ENCODE peak calls at places on chromosomes 13 and 19, in seven cellular contexts. Y is K562, N is HepG2, C is H1, B is SK-N-SH, W is GM12878, V is HCT116. H is an unnamed sample.

GRCh38 chr13:46747031-46747820 is 49.7 kb downstream of the ESD start:
- DNase-seq in W (no peak), N (peak), C (no peak), V (no peak), B (no peak), Y (no peak), H (no peak)

GRCh38 chr13:42883142-42883541 is 101.8 kb downstream of the FAM216B start:
- DNase-seq in W (no peak), Y (no peak), V (no peak), N (no peak), B (no peak), C (no peak), H (no peak)

GRCh38 chr19:9076886-9077285 is 10.0 kb upstream of the OR1M1 start:
- DNase-seq in N (no peak), Y (no peak), W (no peak), V (no peak), B (no peak), C (no peak), H (no peak)

GRCh38 chr13:75541287-75541686 is 3.6 kb upstream of the COMMD6 start:
- DNase-seq in V (no peak), W (no peak), B (no peak), Y (peak), C (no peak), N (no peak), H (no peak)

GRCh38 chr13:48533207-48533499 is 273 bp upstream of the RCBTB2 start:
- DNase-seq in B (no peak), N (no peak), W (no peak), Y (no peak), V (no peak), C (no peak), H (no peak)

GRCh38 chr13:25267715-25268114 is 19.6 kb downstream of the MTMR6 start:
- DNase-seq in B (peak), V (no peak), C (no peak), W (no peak), N (no peak), Y (no peak), H (peak)

GRCh38 chr13:66492479-66492878 is 737.7 kb downstream of the PCDH9 start:
- DNase-seq in N (peak), B (peak), V (peak), W (no peak), Y (peak), C (no peak), H (peak)

GRCh38 chr19:11192957-11193939 is 4.1 kb downstream of the KANK2 start:
- DNase-seq in V (no peak), B (no peak), N (no peak), W (no peak), Y (no peak), C (no peak), H (no peak)

GRCh38 chr19:46571495-46571894 is 29.6 kb upstream of the CALM3 start:
- DNase-seq in B (peak), V (peak), C (peak), Y (peak), W (no peak), N (peak), H (peak)

GRCh38 chr13:26952551-26953138 is 192.1 kb upstream of the GPR12 start:
- DNase-seq in Y (no peak), N (no peak), W (no peak), C (no peak), V (no peak), B (no peak), H (no peak)

GRCh38 chr13:51523082-51523518 is 61.2 kb upstream of the WDFY2 start:
- DNase-seq in B (peak), V (no peak), W (no peak), N (peak), Y (no peak), C (no peak), H (no peak)

GRCh38 chr19:40204381-40204780 is 13.2 kb downstream of the MAP3K10 start:
- DNase-seq in N (no peak), V (no peak), Y (no peak), B (no peak), W (no peak), C (no peak), H (no peak)

GRCh38 chr19:40205760-40206159 is 12.4 kb downstream of the TTC9B start:
- DNase-seq in W (no peak), N (no peak), C (no peak), Y (no peak), B (no peak), V (no peak), H (no peak)

GRCh38 chr19:40210919-40211318 is 7.3 kb downstream of the TTC9B start:
- DNase-seq in Y (no peak), B (no peak), W (no peak), N (no peak), C (no peak), V (no peak), H (no peak)

GRCh38 chr19:40213251-40213793 is 4.9 kb downstream of the TTC9B start:
- DNase-seq in V (no peak), B (no peak), N (no peak), Y (no peak), W (no peak), C (no peak), H (no peak)

GRCh38 chr19:40208602-40209001 is 9.6 kb downstream of the TTC9B start:
- DNase-seq in C (no peak), Y (no peak), B (no peak), N (no peak), W (no peak), V (no peak), H (no peak)
- TF ChIP-seq JUND in C (no peak), Y (no peak), B (no peak), N (no peak), W (no peak), V (no peak), H (no peak)

GRCh38 chr13:98350746-98351330 is 173.8 kb upstream of the RNF113B start:
- DNase-seq in V (no peak), Y (no peak), N (no peak), W (no peak), C (no peak), B (no peak), H (no peak)
- TF ChIP-seq JUND in V (no peak), Y (no peak), N (no peak), W (no peak), C (no peak), B (no peak), H (no peak)

DNA sequence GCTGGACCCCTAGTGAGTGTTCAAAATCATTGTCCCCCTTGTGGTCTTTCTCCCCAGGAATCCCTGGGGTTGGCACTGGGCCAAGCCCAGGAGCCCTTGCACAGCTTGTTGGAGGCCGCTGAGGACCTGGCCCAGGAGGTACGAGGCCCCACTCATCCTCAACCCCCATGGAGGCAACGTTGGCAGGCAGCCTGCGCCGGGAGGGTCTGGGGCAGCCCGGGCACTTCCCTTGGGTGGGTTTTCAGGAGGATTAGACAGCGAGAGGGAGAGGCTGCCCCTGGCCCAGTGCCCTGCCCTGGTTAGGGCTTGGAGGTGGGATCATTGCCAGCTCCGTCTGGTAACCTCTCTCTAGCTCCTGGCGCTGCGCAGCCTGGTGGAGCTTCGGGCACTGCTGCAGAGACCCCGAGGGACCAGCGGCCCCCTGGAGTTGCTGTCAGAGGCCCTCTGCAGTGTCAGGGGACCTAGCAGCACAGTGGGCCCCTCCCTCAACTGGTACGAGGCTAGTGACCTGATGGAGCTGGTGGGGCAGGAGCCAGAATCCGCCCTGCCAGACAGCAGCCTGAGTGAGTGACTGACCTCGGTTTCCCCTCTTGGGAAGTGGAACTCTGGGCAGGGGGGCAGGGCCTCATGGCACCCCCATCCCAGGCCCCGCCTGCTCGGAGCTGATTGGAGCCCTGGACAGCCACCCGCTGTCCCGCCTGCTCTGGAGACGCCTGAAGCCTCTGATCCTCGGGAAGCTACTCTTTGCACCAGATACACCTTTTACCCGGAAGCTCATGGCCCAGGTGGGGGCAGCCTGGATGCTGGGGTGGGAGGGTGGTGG is 3.0 kb downstream of the ABCA7 start:
- DNase-seq in Y (no peak), V (no peak), B (no peak), C (no peak), N (no peak), W (no peak), H (no peak)
- TF ChIP-seq JUND in Y (no peak), V (no peak), B (no peak), C (no peak), N (no peak), W (no peak), H (no peak)

GRCh38 chr13:87280139-87280538 is 391.0 kb upstream of the SLITRK5 start:
- DNase-seq in V (no peak), Y (no peak), B (no peak), N (no peak), C (no peak), W (no peak), H (peak)
- TF ChIP-seq JUND in V (no peak), Y (no peak), B (no peak), N (no peak), C (no peak), W (no peak), H (no peak)

DNA sequence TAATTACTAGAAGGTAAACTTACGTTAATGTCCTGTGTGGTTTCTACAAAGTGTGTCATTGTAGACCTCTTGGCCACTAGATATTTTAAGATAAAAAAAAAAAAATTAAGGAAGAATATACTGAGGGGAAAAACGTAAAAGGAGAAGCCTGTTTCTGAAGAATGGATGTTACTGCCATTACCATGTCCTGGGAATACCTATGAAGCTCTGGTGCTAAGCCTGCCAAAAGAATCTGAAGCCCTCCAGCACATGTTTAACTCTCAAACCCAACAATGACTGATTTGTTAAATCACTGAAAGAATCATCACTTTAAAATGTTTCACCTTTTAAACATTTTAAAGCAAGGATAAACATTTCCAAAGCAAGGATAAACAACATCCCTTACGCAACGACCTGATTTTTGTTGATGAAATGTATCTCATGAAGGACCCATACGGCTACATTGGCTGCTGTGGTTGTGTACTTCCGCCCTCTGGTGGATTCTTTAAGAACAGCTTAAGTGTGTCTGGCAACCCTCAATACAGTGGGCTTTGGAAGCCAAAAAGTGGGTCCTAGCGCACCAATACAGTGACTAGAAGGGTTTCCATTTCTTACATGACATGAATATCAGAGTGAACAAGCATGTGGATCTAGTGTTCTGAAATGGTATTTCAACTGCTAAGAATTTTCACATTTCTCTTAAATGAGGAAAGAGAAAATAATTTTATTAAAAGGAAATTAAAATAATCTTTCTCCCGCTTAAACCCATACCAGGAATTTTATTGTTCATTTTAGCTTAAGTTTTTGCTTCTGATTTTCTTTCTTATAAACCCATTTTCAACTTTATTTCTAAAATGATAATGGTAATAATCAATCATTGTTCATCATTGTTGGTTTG is 74.5 kb upstream of the RAP2A start:
- DNase-seq in C (no peak), W (no peak), B (peak), N (peak), V (peak), Y (peak), H (peak)
- TF ChIP-seq JUND in C (peak), W (no peak), B (no peak), N (no peak), V (no peak), Y (no peak), H (no peak)

DNA sequence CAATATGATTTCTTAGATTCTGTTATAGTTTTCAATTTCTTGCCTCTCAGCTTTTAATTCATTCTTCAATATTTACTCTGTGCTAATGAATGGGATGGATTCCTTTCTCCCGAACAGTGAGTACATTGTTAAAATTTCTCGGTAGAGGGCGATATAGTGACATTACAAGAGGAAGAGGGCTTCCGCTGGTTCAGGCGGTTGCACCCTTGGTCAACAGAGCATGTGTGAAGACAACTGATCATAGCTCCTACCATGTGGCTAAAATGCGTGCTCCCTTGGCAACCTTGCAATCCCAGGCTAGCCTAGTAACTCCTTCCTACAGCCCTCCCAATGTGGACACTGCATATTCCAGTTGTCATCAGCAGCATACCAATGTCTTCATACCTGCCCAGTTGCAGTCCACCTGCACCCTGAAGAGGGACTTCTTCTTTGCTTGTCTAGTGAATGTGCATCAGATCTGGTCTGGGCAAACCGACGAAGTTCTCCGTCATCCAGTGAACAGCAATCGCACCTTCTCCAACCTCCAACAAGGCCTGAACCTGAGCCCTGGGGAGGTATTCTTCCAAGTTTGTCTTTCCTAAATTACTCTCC is 653.0 kb upstream of the GPC6 start:
- DNase-seq in N (peak), W (no peak), Y (peak), B (peak), C (no peak), V (no peak), H (peak)
- TF ChIP-seq JUND in N (no peak), W (no peak), Y (no peak), B (no peak), C (no peak), V (no peak), H (no peak)

DNA sequence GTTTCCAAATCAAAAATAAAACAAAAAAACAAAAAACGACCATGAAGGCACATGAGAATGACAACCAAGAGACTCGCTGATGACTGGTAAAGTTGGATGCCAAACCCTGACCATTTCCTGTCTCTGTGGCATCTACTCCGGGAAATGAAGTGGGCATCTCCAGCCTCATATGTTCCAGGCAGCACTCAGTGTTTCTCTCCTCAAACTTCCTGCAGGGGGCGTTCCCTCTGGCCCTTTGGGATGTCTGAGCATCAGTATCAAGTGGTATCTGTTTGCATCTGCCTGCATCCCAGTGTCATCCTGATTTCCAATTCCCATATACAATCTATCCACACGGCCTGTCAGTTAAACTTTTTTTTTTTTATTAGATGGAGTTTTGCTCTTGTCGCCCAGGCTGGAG is 9.8 kb upstream of the SIGLEC12 start:
- DNase-seq in W (no peak), B (peak), V (peak), C (peak), Y (peak), N (peak), H (no peak)
- TF ChIP-seq JUND in W (no peak), B (no peak), V (no peak), C (no peak), Y (no peak), N (no peak), H (no peak)

GRCh38 chr19:51461723-51462161 is 3.5 kb upstream of the SIGLEC8 start:
- DNase-seq in V (no peak), N (no peak), C (no peak), W (no peak), B (no peak), Y (no peak), H (no peak)

GRCh38 chr19:51460164-51460992 is 2.1 kb upstream of the SIGLEC8 start:
- DNase-seq in C (no peak), B (peak), W (no peak), V (no peak), Y (peak), N (peak), H (no peak)

GRCh38 chr19:51458899-51459592 is 792 bp upstream of the SIGLEC8 start:
- DNase-seq in N (no peak), B (no peak), W (no peak), C (no peak), Y (no peak), V (no peak), H (no peak)

GRCh38 chr19:51462276-51462675 is 4.0 kb upstream of the SIGLEC8 start:
- DNase-seq in B (no peak), W (no peak), V (no peak), C (no peak), Y (no peak), N (no peak), H (no peak)

DNA sequence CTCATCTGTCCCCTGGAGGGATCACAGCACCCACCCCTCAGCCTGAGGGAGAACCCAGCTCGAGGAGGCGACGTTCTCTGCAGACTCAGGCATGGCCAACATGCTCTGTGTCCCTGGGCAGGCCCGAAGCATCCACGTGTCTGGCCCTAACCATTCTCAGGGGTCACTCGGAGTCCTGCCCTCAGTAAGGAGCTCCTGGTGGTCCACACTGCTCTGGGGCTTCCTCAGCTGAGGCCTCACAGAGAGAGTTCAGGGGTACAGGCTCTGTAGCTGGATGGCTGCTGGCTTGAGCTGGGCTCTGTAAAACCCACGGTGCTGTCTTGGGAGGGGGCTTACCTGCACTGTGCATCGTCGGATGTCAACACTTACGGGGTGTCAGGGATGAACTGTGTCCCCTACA is 4.4 kb upstream of the SIGLEC8 start:
- DNase-seq in B (no peak), C (no peak), W (no peak), Y (no peak), V (no peak), N (no peak), H (no peak)
- TF ChIP-seq JUND in B (no peak), C (no peak), W (no peak), Y (no peak), V (no peak), N (no peak), H (no peak)

GRCh38 chr19:16136185-16137067 is 7.1 kb upstream of the HSH2D start:
- DNase-seq in N (no peak), V (no peak), Y (no peak), C (no peak), W (no peak), B (no peak), H (no peak)

GRCh38 chr19:16131648-16132047 is 11.8 kb upstream of the HSH2D start:
- DNase-seq in W (no peak), C (no peak), B (no peak), V (no peak), Y (no peak), N (no peak), H (no peak)

GRCh38 chr19:16135410-16136127 is 7.9 kb upstream of the HSH2D start:
- DNase-seq in N (no peak), B (no peak), W (no peak), C (no peak), V (no peak), Y (no peak), H (no peak)

GRCh38 chr19:16133818-16134217 is 9.7 kb upstream of the HSH2D start:
- DNase-seq in V (no peak), Y (no peak), B (no peak), N (no peak), C (no peak), W (no peak), H (no peak)

GRCh38 chr19:16134510-16134909 is 9.0 kb upstream of the HSH2D start:
- DNase-seq in Y (no peak), B (no peak), N (no peak), W (peak), C (no peak), V (no peak), H (no peak)
- TF ChIP-seq JUND in Y (no peak), B (no peak), N (no peak), W (no peak), C (no peak), V (no peak), H (no peak)